ENCODE peak calls at places on chromosomes 4 and X, in seven cellular contexts. One of them, this sample, is unnamed.

GRCh38 chrX:68901512-68901911 is 72.7 kb downstream of the EFNB1 start:
- DNase-seq in SK-N-SH: no peak
- DNase-seq in body of pancreas: no peak
- DNase-seq in SJSA1: no peak
- DNase-seq in HepG2: no peak
- DNase-seq in tibial nerve: no peak
- DNase-seq in HCT116: no peak
- DNase-seq in this sample: no peak

GRCh38 chrX:103063918-103064434 is at the start of gene BEX1:
- DNase-seq in SK-N-SH: peak
- DNase-seq in HCT116: no peak
- DNase-seq in body of pancreas: peak
- DNase-seq in SJSA1: no peak
- DNase-seq in HepG2: peak
- DNase-seq in tibial nerve: no peak
- DNase-seq in this sample: no peak

GRCh38 chr4:109875106-109875505 is 27.2 kb downstream of the LRIT3 start:
- DNase-seq in HepG2: no peak
- DNase-seq in HCT116: no peak
- DNase-seq in tibial nerve: no peak
- DNase-seq in SJSA1: no peak
- DNase-seq in body of pancreas: no peak
- DNase-seq in SK-N-SH: no peak
- DNase-seq in this sample: no peak

GRCh38 chr4:2598661-2599654 is 62.5 kb downstream of the FAM193A start:
- DNase-seq in HCT116: no peak
- DNase-seq in body of pancreas: no peak
- DNase-seq in HepG2: no peak
- DNase-seq in tibial nerve: no peak
- DNase-seq in SK-N-SH: peak
- DNase-seq in SJSA1: no peak
- DNase-seq in this sample: no peak

GRCh38 chrX:149006235-149006634 is 498.9 kb downstream of the IDS start:
- DNase-seq in SK-N-SH: no peak
- DNase-seq in SJSA1: no peak
- DNase-seq in HepG2: no peak
- DNase-seq in body of pancreas: no peak
- DNase-seq in tibial nerve: no peak
- DNase-seq in HCT116: no peak
- DNase-seq in this sample: no peak

GRCh38 chr4:17490575-17491059 is 21.3 kb downstream of the QDPR start:
- DNase-seq in SJSA1: no peak
- DNase-seq in tibial nerve: no peak
- DNase-seq in HCT116: no peak
- DNase-seq in body of pancreas: peak
- DNase-seq in SK-N-SH: peak
- DNase-seq in HepG2: peak
- DNase-seq in this sample: no peak

GRCh38 chr4:101792056-101792575 is 1.6 kb downstream of the BANK1 start:
- DNase-seq in tibial nerve: no peak
- DNase-seq in HCT116: no peak
- DNase-seq in body of pancreas: no peak
- DNase-seq in HepG2: no peak
- DNase-seq in SK-N-SH: no peak
- DNase-seq in SJSA1: no peak
- DNase-seq in this sample: no peak

GRCh38 chr4:145785391-145786008 is 105.6 kb downstream of the C4orf51 start:
- DNase-seq in HepG2: peak
- DNase-seq in HCT116: no peak
- DNase-seq in tibial nerve: no peak
- DNase-seq in SK-N-SH: no peak
- DNase-seq in body of pancreas: no peak
- DNase-seq in SJSA1: no peak
- DNase-seq in this sample: no peak

GRCh38 chr4:8594097-8595038 is 1.8 kb downstream of the CPZ start:
- DNase-seq in SJSA1: peak
- DNase-seq in HCT116: peak
- DNase-seq in tibial nerve: peak
- DNase-seq in body of pancreas: peak
- DNase-seq in SK-N-SH: peak
- DNase-seq in HepG2: peak
- DNase-seq in this sample: no peak

GRCh38 chrX:119989905-119990408 is 46.4 kb upstream of the NKAP start:
- DNase-seq in SK-N-SH: no peak
- DNase-seq in HepG2: no peak
- DNase-seq in tibial nerve: no peak
- DNase-seq in SJSA1: no peak
- DNase-seq in body of pancreas: peak
- DNase-seq in HCT116: no peak
- DNase-seq in this sample: no peak

GRCh38 chrX:85503258-85504158 is 124.0 kb upstream of the POF1B start:
- DNase-seq in HCT116: no peak
- DNase-seq in HepG2: no peak
- DNase-seq in body of pancreas: no peak
- DNase-seq in SK-N-SH: no peak
- DNase-seq in tibial nerve: no peak
- DNase-seq in SJSA1: no peak
- DNase-seq in this sample: peak

GRCh38 chr4:119664168-119664907 is 35.7 kb upstream of the PDE5A start:
- DNase-seq in HepG2: no peak
- DNase-seq in HCT116: no peak
- DNase-seq in SJSA1: peak
- DNase-seq in body of pancreas: no peak
- DNase-seq in SK-N-SH: no peak
- DNase-seq in tibial nerve: no peak
- DNase-seq in this sample: no peak

GRCh38 chr4:129353490-129353889 is 257.5 kb downstream of the C4orf33 start:
- DNase-seq in HCT116: no peak
- DNase-seq in HepG2: no peak
- DNase-seq in SK-N-SH: no peak
- DNase-seq in SJSA1: no peak
- DNase-seq in body of pancreas: no peak
- DNase-seq in tibial nerve: no peak
- DNase-seq in this sample: no peak

GRCh38 chr4:183349673-183350072 is 27.4 kb upstream of the CLDN24 start:
- DNase-seq in SJSA1: no peak
- DNase-seq in tibial nerve: no peak
- DNase-seq in SK-N-SH: no peak
- DNase-seq in HepG2: no peak
- DNase-seq in HCT116: no peak
- DNase-seq in body of pancreas: no peak
- DNase-seq in this sample: no peak

GRCh38 chrX:1248381-1249061 is 20.1 kb upstream of the CSF2RA start:
- DNase-seq in HCT116: no peak
- DNase-seq in SJSA1: no peak
- DNase-seq in SK-N-SH: no peak
- DNase-seq in tibial nerve: no peak
- DNase-seq in body of pancreas: no peak
- DNase-seq in HepG2: peak
- DNase-seq in this sample: no peak

GRCh38 chrX:64843224-64843623 is 133.0 kb downstream of the ZC4H2 start:
- DNase-seq in body of pancreas: no peak
- DNase-seq in SK-N-SH: no peak
- DNase-seq in tibial nerve: no peak
- DNase-seq in HepG2: no peak
- DNase-seq in SJSA1: no peak
- DNase-seq in HCT116: no peak
- DNase-seq in this sample: no peak
- H3K27ac ChIP-seq in body of pancreas: no peak
- H3K27ac ChIP-seq in SK-N-SH: no peak
- H3K27ac ChIP-seq in tibial nerve: no peak
- H3K27ac ChIP-seq in HepG2: no peak
- H3K27ac ChIP-seq in SJSA1: no peak
- H3K27ac ChIP-seq in HCT116: no peak
- H3K27ac ChIP-seq in this sample: no peak

DNA sequence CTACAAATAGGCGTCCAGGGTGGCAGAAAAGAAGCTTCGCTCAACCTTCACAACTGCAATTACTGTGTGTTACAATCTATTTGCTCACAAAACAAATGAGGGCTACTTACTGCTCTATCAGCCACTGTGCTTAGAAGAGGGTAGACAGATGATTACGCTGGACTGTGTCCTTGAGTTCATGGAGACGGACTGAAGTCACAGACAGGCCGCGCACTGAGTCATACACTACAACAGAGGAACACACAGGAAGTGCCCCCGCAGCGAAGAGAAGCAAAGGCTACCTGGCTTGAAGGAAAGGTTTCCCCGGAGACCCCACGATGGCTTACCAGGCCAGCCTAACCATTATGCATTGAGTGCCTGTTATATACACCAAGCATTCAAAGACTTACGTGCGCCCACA is 25.6 kb downstream of the FAT1 start:
- DNase-seq in tibial nerve: no peak
- DNase-seq in HCT116: no peak
- DNase-seq in HepG2: peak
- DNase-seq in SK-N-SH: no peak
- DNase-seq in body of pancreas: no peak
- DNase-seq in SJSA1: no peak
- DNase-seq in this sample: no peak
- H3K27ac ChIP-seq in tibial nerve: peak
- H3K27ac ChIP-seq in HCT116: no peak
- H3K27ac ChIP-seq in HepG2: peak
- H3K27ac ChIP-seq in SK-N-SH: no peak
- H3K27ac ChIP-seq in body of pancreas: no peak
- H3K27ac ChIP-seq in SJSA1: no peak
- H3K27ac ChIP-seq in this sample: no peak

GRCh38 chr4:107719211-107719926 is 665 bp downstream of the PAPSS1 start:
- DNase-seq in body of pancreas: peak
- DNase-seq in SK-N-SH: no peak
- DNase-seq in SJSA1: no peak
- DNase-seq in HepG2: peak
- DNase-seq in HCT116: no peak
- DNase-seq in tibial nerve: no peak
- DNase-seq in this sample: no peak

GRCh38 chr4:107719927-107720722 is at the start of gene PAPSS1:
- DNase-seq in HCT116: peak
- DNase-seq in tibial nerve: peak
- DNase-seq in HepG2: peak
- DNase-seq in body of pancreas: peak
- DNase-seq in SJSA1: peak
- DNase-seq in SK-N-SH: peak
- DNase-seq in this sample: peak

GRCh38 chr4:107718351-107718965 is 1.6 kb downstream of the PAPSS1 start:
- DNase-seq in body of pancreas: no peak
- DNase-seq in SK-N-SH: no peak
- DNase-seq in HepG2: no peak
- DNase-seq in HCT116: no peak
- DNase-seq in SJSA1: no peak
- DNase-seq in tibial nerve: no peak
- DNase-seq in this sample: no peak

DNA sequence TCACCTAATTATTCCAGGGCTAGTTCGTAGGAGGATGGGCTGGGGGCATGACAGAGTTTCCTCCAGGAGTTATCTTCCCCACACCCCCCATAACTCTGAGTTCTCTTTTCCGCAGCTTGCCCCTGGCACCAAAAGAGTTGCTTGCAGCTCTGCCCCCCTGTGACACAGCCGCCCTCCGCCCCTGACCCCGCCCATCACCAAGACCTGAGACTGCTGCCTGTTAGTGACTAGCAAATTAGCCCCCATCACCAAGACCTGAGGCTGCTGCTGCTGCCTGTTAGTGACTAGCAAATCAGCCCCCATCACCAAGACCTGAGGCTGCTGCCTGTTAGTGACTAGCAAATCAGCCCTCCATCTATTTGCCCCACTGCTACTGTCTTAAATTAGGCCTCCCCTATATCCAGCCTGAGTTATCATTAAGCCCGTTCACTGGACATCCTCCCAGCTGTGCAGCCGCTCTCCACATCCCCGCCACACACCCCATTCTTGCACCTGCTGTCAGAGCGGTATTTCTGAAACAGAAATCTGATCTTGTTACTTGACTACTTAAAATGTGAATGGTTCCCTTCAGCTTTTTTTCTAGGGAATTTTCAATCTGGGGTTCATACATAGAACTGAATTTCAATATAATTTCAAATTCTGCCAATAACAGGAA is 1.5 kb upstream of the PAPSS1 start:
- DNase-seq in HCT116: no peak
- DNase-seq in SJSA1: no peak
- DNase-seq in HepG2: no peak
- DNase-seq in body of pancreas: no peak
- DNase-seq in tibial nerve: no peak
- DNase-seq in SK-N-SH: no peak
- DNase-seq in this sample: no peak
- H3K27ac ChIP-seq in HCT116: no peak
- H3K27ac ChIP-seq in SJSA1: no peak
- H3K27ac ChIP-seq in HepG2: no peak
- H3K27ac ChIP-seq in body of pancreas: no peak
- H3K27ac ChIP-seq in tibial nerve: no peak
- H3K27ac ChIP-seq in SK-N-SH: no peak
- H3K27ac ChIP-seq in this sample: peak

DNA sequence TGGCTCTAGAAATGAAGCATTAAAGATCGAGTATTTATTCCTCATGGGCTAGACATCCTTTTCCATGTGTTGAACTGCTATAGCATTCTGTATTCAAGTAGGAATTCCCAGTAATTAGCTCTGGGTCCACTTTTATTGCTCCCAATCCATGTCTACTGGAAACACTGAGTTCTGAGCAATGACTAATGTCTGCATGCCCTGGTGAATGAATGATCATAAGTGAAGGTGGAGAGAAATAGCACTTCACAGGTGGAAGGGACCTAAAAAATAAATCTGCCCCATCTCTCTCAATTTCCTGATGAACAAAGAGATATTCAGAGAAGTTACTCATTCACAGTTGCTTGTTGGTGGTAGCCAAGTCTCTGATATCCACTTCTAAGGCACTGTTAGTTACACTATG is 34.6 kb upstream of the CXCL8 start:
- DNase-seq in SK-N-SH: no peak
- DNase-seq in SJSA1: no peak
- DNase-seq in HepG2: no peak
- DNase-seq in tibial nerve: no peak
- DNase-seq in HCT116: no peak
- DNase-seq in body of pancreas: no peak
- DNase-seq in this sample: no peak
- H3K27ac ChIP-seq in SK-N-SH: no peak
- H3K27ac ChIP-seq in SJSA1: peak
- H3K27ac ChIP-seq in HepG2: no peak
- H3K27ac ChIP-seq in tibial nerve: no peak
- H3K27ac ChIP-seq in HCT116: no peak
- H3K27ac ChIP-seq in body of pancreas: no peak
- H3K27ac ChIP-seq in this sample: peak